ENCODE peak calls at places on chromosomes 11 and 22, in ten cellular contexts. M is WTC11, Q is CD14-positive monocyte, E is tibial artery, L is IMR-90, H is neural crest cell, A is BE2C, C is mesothelial cell of epicardium, G is coronary artery, W is RWPE1. J is an unnamed sample.
A peak's percentile ranks its signal among the peaks of the same experiment; 100 is the strongest.

GRCh38 chr11:73539506-73540084 is 58.3 kb downstream of the FAM168A start:
- DNase-seq in M (no peak), Q (no peak), E (no peak), L (no peak), H (no peak), A (no peak), C (no peak), G (no peak), W (no peak), J (no peak)

GRCh38 chr11:67022961-67023956 is at the start of gene SYT12:
- DNase-seq in M (peak; percentile 48), Q (no peak), E (no peak), L (no peak), H (no peak), A (no peak), C (no peak), G (no peak), W (no peak), J (no peak)

GRCh38 chr11:86360775-86361395 is 13.8 kb upstream of the CCDC81 start:
- DNase-seq in M (no peak), Q (no peak), E (no peak), L (peak; percentile 73), H (no peak), A (no peak), C (no peak), G (no peak), W (peak; percentile 45), J (no peak)

GRCh38 chr11:68038718-68039525 is at the start of gene TCIRG1:
- DNase-seq in M (peak; percentile 73), Q (peak; percentile 71), E (peak; percentile 92), L (peak; percentile 70), H (peak; percentile 32), A (peak; percentile 50), C (no peak), G (peak; percentile 95), W (peak; percentile 81), J (peak; percentile 86)

GRCh38 chr11:13923182-13923581 is 39.3 kb upstream of the SPON1 start:
- DNase-seq in M (no peak), Q (no peak), E (no peak), L (no peak), H (no peak), A (no peak), C (no peak), G (no peak), W (no peak), J (no peak)

GRCh38 chr11:78216571-78217287 is 28.0 kb downstream of the USP35 start:
- DNase-seq in M (no peak), Q (no peak), E (no peak), L (no peak), H (no peak), A (no peak), C (no peak), G (peak; percentile 41), W (peak; percentile 23), J (no peak)

GRCh38 chr11:69721061-69721460 is 17.2 kb upstream of the FGF19 start:
- DNase-seq in M (no peak), Q (no peak), E (no peak), L (no peak), H (no peak), A (no peak), C (no peak), G (no peak), W (no peak), J (no peak)

GRCh38 chr11:130827697-130828377 is 88.4 kb downstream of the SNX19 start:
- DNase-seq in M (peak; percentile 78), Q (no peak), E (peak; percentile 66), L (peak; percentile 82), H (peak; percentile 44), A (peak; percentile 75), C (no peak), G (peak; percentile 85), W (peak; percentile 68), J (no peak)

GRCh38 chr11:47413351-47413750 is 5.0 kb downstream of the SLC39A13 start:
- DNase-seq in M (no peak), Q (no peak), E (no peak), L (no peak), H (no peak), A (no peak), C (no peak), G (no peak), W (no peak), J (no peak)

GRCh38 chr22:32926600-32926999 is 125.1 kb downstream of the TIMP3 start:
- DNase-seq in M (no peak), Q (no peak), E (no peak), L (peak; percentile 34), H (no peak), A (no peak), C (no peak), G (no peak), W (peak; percentile 2), J (no peak)

GRCh38 chr22:45254789-45255261 is 14.1 kb upstream of the KIAA0930 start:
- DNase-seq in M (no peak), Q (no peak), E (no peak), L (no peak), H (no peak), A (no peak), C (no peak), G (no peak), W (no peak), J (peak; percentile 73)

GRCh38 chr22:42881982-42882656 is 25.0 kb upstream of the ARFGAP3 start:
- DNase-seq in M (no peak), Q (no peak), E (no peak), L (no peak), H (no peak), A (no peak), C (no peak), G (no peak), W (no peak), J (no peak)

GRCh38 chr11:66417000-66417399 is 3.8 kb upstream of the NPAS4 start:
- DNase-seq in M (no peak), Q (no peak), E (no peak), L (no peak), H (no peak), A (no peak), C (no peak), G (no peak), W (no peak), J (no peak)

GRCh38 chr11:40514124-40514523 is 945.3 kb downstream of the LRRC4C start:
- DNase-seq in M (no peak), Q (no peak), E (no peak), L (no peak), H (no peak), A (no peak), C (no peak), G (no peak), W (peak; percentile 4), J (no peak)

GRCh38 chr11:30889116-30889765 is 303.1 kb upstream of the MPPED2 start:
- DNase-seq in M (no peak), Q (no peak), E (no peak), L (peak; percentile 45), H (no peak), A (no peak), C (no peak), G (no peak), W (peak; percentile 8), J (no peak)

DNA sequence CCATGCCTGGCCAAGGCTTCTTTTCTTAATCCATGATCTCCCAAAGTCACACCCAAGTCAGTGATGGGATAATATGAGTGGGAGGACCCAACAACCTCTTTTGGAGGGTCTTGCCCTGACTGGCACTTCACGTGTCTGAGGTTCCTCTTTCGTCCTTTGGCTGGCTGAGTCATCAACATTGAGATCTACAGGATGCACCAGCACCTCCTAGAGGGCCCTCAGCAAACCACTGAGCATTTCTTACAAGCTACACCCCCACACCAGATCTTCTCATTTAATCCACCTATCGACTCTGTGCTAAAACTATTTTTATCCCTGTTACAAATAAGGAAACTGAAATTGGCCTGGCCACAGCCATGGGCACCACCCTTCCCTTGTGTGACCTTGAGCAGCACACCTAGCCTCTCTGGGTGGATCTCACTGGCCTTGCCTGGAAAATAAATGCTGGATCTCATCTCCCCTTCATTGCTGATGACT is 63.4 kb downstream of the FLI1 start:
- DNase-seq in M (peak; percentile 36), Q (peak; percentile 89), E (peak; percentile 39), L (peak; percentile 48), H (no peak), A (no peak), C (no peak), G (no peak), W (no peak), J (peak; percentile 66)
- TF ChIP-seq CTCF in M (no peak), Q (peak; percentile 83), E (peak; percentile 14), L (peak; percentile 41), H (no peak), A (peak; percentile 24), C (no peak), G (no peak), W (no peak), J (peak; percentile 82)

GRCh38 chr11:94719864-94720263 is 48.3 kb upstream of the AMOTL1 start:
- DNase-seq in M (no peak), Q (no peak), E (no peak), L (no peak), H (no peak), A (no peak), C (no peak), G (no peak), W (no peak), J (no peak)

GRCh38 chr11:94717667-94718066 is 50.5 kb upstream of the AMOTL1 start:
- DNase-seq in M (no peak), Q (no peak), E (no peak), L (no peak), H (no peak), A (no peak), C (no peak), G (no peak), W (no peak), J (no peak)

GRCh38 chr11:94715225-94715624 is 52.9 kb upstream of the AMOTL1 start:
- DNase-seq in M (no peak), Q (no peak), E (no peak), L (no peak), H (no peak), A (no peak), C (no peak), G (no peak), W (no peak), J (no peak)
- TF ChIP-seq CTCF in M (no peak), Q (no peak), E (no peak), L (no peak), H (no peak), A (no peak), C (no peak), G (no peak), W (no peak), J (no peak)

GRCh38 chr11:65016705-65017104 is 2.7 kb downstream of the ARL2 start:
- DNase-seq in M (peak; percentile 28), Q (no peak), E (no peak), L (no peak), H (no peak), A (no peak), C (no peak), G (no peak), W (no peak), J (no peak)
- TF ChIP-seq CTCF in M (no peak), Q (no peak), E (no peak), L (no peak), H (no peak), A (no peak), C (no peak), G (no peak), W (no peak), J (peak; percentile 25)

DNA sequence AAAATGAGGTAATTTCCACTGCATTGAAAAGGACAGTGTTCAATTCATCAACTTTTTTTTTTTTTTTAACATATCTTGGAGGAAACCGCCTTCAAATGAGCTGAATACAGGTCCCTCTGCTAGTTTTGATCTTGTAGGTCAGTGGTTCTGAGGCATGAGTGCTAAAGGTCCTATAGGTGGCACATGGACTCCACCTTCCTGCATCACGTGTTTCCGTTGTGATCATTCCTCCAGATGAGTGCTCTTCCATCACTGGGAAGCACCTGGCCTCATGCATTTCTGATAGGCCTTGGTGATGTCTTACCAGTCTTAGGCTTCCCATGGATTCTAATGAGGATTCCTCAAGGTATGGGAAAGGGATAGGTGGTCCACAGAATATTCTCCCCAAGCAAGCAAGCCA is 37.8 kb downstream of the FDX1 start:
- DNase-seq in M (no peak), Q (no peak), E (no peak), L (no peak), H (no peak), A (no peak), C (no peak), G (no peak), W (no peak), J (no peak)
- TF ChIP-seq CTCF in M (no peak), Q (no peak), E (no peak), L (no peak), H (no peak), A (no peak), C (no peak), G (no peak), W (no peak), J (no peak)